ENCODE peak calls at places on chromosome 3, in eight cellular contexts. One of them, this sample, is unnamed.
A peak's percentile ranks its signal among the peaks of the same experiment; 100 is the strongest.

GRCh38 chr3:186519021-186519658 is 25.0 kb downstream of the CRYGS start:
- DNase-seq in GM12878: peak; percentile 81
- DNase-seq in stomach: no peak
- DNase-seq in transverse colon: no peak
- DNase-seq in suprapubic skin: no peak
- DNase-seq in K562: no peak
- DNase-seq in breast epithelium: no peak
- DNase-seq in vagina: no peak
- DNase-seq in this sample: no peak

GRCh38 chr3:16182183-16182582 is 7.7 kb downstream of the GALNT15 start:
- DNase-seq in GM12878: no peak
- DNase-seq in stomach: no peak
- DNase-seq in K562: no peak
- DNase-seq in vagina: no peak
- DNase-seq in transverse colon: no peak
- DNase-seq in suprapubic skin: no peak
- DNase-seq in breast epithelium: no peak
- DNase-seq in this sample: no peak

GRCh38 chr3:12503126-12503952 is 19.1 kb downstream of the TSEN2 start:
- DNase-seq in vagina: no peak
- DNase-seq in breast epithelium: no peak
- DNase-seq in GM12878: no peak
- DNase-seq in suprapubic skin: no peak
- DNase-seq in stomach: no peak
- DNase-seq in transverse colon: no peak
- DNase-seq in K562: no peak
- DNase-seq in this sample: peak; percentile 22

GRCh38 chr3:171328419-171329082 is 131.7 kb downstream of the TNIK start:
- DNase-seq in transverse colon: peak; percentile 62
- DNase-seq in stomach: peak; percentile 48
- DNase-seq in K562: peak; percentile 35
- DNase-seq in vagina: no peak
- DNase-seq in breast epithelium: peak; percentile 25
- DNase-seq in suprapubic skin: no peak
- DNase-seq in GM12878: no peak
- DNase-seq in this sample: no peak

GRCh38 chr3:190301591-190301990 is 20.7 kb downstream of the CLDN1 start:
- DNase-seq in vagina: no peak
- DNase-seq in K562: no peak
- DNase-seq in breast epithelium: no peak
- DNase-seq in suprapubic skin: no peak
- DNase-seq in stomach: no peak
- DNase-seq in GM12878: no peak
- DNase-seq in transverse colon: no peak
- DNase-seq in this sample: no peak

GRCh38 chr3:30747771-30748281 is 141.4 kb downstream of the TGFBR2 start:
- DNase-seq in suprapubic skin: no peak
- DNase-seq in stomach: no peak
- DNase-seq in transverse colon: no peak
- DNase-seq in vagina: no peak
- DNase-seq in breast epithelium: no peak
- DNase-seq in GM12878: no peak
- DNase-seq in K562: no peak
- DNase-seq in this sample: no peak

GRCh38 chr3:40691598-40691905 is 166.8 kb downstream of the ZNF621 start:
- DNase-seq in vagina: no peak
- DNase-seq in K562: no peak
- DNase-seq in transverse colon: no peak
- DNase-seq in stomach: no peak
- DNase-seq in suprapubic skin: no peak
- DNase-seq in GM12878: no peak
- DNase-seq in breast epithelium: peak; percentile 89
- DNase-seq in this sample: no peak

GRCh38 chr3:177679568-177680441 is 482.5 kb upstream of the TBL1XR1 start:
- DNase-seq in GM12878: no peak
- DNase-seq in vagina: no peak
- DNase-seq in K562: peak; percentile 60
- DNase-seq in transverse colon: no peak
- DNase-seq in breast epithelium: no peak
- DNase-seq in suprapubic skin: no peak
- DNase-seq in stomach: no peak
- DNase-seq in this sample: no peak

GRCh38 chr3:115052906-115053305 is 94.2 kb downstream of the ZBTB20 start:
- DNase-seq in transverse colon: no peak
- DNase-seq in stomach: no peak
- DNase-seq in K562: no peak
- DNase-seq in breast epithelium: no peak
- DNase-seq in GM12878: no peak
- DNase-seq in suprapubic skin: no peak
- DNase-seq in vagina: no peak
- DNase-seq in this sample: no peak

GRCh38 chr3:110564674-110565073 is 506.9 kb upstream of the NECTIN3 start:
- DNase-seq in vagina: no peak
- DNase-seq in K562: no peak
- DNase-seq in suprapubic skin: no peak
- DNase-seq in GM12878: no peak
- DNase-seq in transverse colon: no peak
- DNase-seq in stomach: no peak
- DNase-seq in breast epithelium: no peak
- DNase-seq in this sample: no peak

GRCh38 chr3:57130426-57131209 is 34.5 kb downstream of the IL17RD start:
- DNase-seq in vagina: no peak
- DNase-seq in breast epithelium: no peak
- DNase-seq in transverse colon: no peak
- DNase-seq in stomach: no peak
- DNase-seq in K562: no peak
- DNase-seq in GM12878: no peak
- DNase-seq in suprapubic skin: no peak
- DNase-seq in this sample: peak; percentile 58

GRCh38 chr3:142878901-142879300 is 10.0 kb downstream of the PCOLCE2 start:
- DNase-seq in K562: no peak
- DNase-seq in vagina: no peak
- DNase-seq in GM12878: no peak
- DNase-seq in stomach: no peak
- DNase-seq in transverse colon: no peak
- DNase-seq in suprapubic skin: no peak
- DNase-seq in breast epithelium: no peak
- DNase-seq in this sample: no peak

GRCh38 chr3:37703633-37704032 is 158.0 kb upstream of the CTDSPL start:
- DNase-seq in vagina: no peak
- DNase-seq in suprapubic skin: no peak
- DNase-seq in breast epithelium: no peak
- DNase-seq in GM12878: no peak
- DNase-seq in stomach: no peak
- DNase-seq in transverse colon: no peak
- DNase-seq in K562: no peak
- DNase-seq in this sample: peak; percentile 39

GRCh38 chr3:160016972-160017371 is 28.3 kb downstream of the IL12A start:
- DNase-seq in transverse colon: no peak
- DNase-seq in stomach: no peak
- DNase-seq in GM12878: no peak
- DNase-seq in breast epithelium: no peak
- DNase-seq in vagina: no peak
- DNase-seq in K562: no peak
- DNase-seq in suprapubic skin: no peak
- DNase-seq in this sample: no peak

GRCh38 chr3:23368731-23369130 is 165.6 kb downstream of the UBE2E2 start:
- DNase-seq in stomach: no peak
- DNase-seq in transverse colon: no peak
- DNase-seq in K562: no peak
- DNase-seq in breast epithelium: no peak
- DNase-seq in GM12878: no peak
- DNase-seq in suprapubic skin: no peak
- DNase-seq in vagina: no peak
- DNase-seq in this sample: no peak

GRCh38 chr3:13411186-13411860 is 8.8 kb downstream of the NUP210 start:
- DNase-seq in breast epithelium: no peak
- DNase-seq in GM12878: no peak
- DNase-seq in vagina: no peak
- DNase-seq in stomach: no peak
- DNase-seq in K562: no peak
- DNase-seq in transverse colon: no peak
- DNase-seq in suprapubic skin: no peak
- DNase-seq in this sample: no peak

GRCh38 chr3:173538410-173538809 is 140.9 kb downstream of the NLGN1 start:
- DNase-seq in stomach: no peak
- DNase-seq in K562: no peak
- DNase-seq in suprapubic skin: no peak
- DNase-seq in vagina: no peak
- DNase-seq in transverse colon: no peak
- DNase-seq in GM12878: no peak
- DNase-seq in breast epithelium: no peak
- DNase-seq in this sample: no peak

DNA sequence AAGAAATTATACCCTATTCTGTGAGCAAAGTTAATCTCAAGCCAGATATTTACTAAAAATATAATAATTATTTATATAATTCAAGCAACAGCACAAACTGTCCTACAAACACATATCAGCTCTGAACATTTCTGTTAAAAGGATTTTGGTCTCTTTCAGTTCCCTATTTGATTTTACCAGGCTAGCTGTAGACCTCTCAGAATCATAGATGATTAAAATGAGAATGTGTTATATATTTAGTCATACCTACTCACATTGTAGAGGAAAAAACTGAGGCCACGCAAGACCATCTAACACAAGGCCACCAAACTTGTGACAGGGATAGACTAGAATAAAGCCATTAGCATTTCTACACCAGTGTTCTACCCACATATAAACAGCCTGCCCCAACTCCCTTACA is 28.5 kb downstream of the ACKR4 start:
- DNase-seq in stomach: no peak
- DNase-seq in GM12878: no peak
- DNase-seq in vagina: no peak
- DNase-seq in K562: no peak
- DNase-seq in suprapubic skin: no peak
- DNase-seq in breast epithelium: no peak
- DNase-seq in transverse colon: no peak
- DNase-seq in this sample: no peak
- H3K27ac ChIP-seq in stomach: no peak overlapping the region
- H3K27ac ChIP-seq in GM12878: peak overlapping the region; percentile 25
- H3K27ac ChIP-seq in vagina: no peak overlapping the region
- H3K27ac ChIP-seq in K562: no peak overlapping the region
- H3K27ac ChIP-seq in suprapubic skin: no peak overlapping the region
- H3K27ac ChIP-seq in breast epithelium: no peak overlapping the region
- H3K27ac ChIP-seq in transverse colon: no peak overlapping the region
- H3K27ac ChIP-seq in this sample: no peak overlapping the region

GRCh38 chr3:150469931-150470740 is 62.0 kb downstream of the TSC22D2 start:
- DNase-seq in stomach: no peak
- DNase-seq in transverse colon: peak; percentile 19
- DNase-seq in vagina: no peak
- DNase-seq in K562: no peak
- DNase-seq in suprapubic skin: no peak
- DNase-seq in breast epithelium: peak; percentile 35
- DNase-seq in GM12878: no peak
- DNase-seq in this sample: no peak

GRCh38 chr3:150467381-150467780 is 59.3 kb downstream of the TSC22D2 start:
- DNase-seq in GM12878: no peak
- DNase-seq in stomach: no peak
- DNase-seq in K562: no peak
- DNase-seq in breast epithelium: no peak
- DNase-seq in suprapubic skin: no peak
- DNase-seq in vagina: no peak
- DNase-seq in transverse colon: no peak
- DNase-seq in this sample: no peak

GRCh38 chr3:150464684-150465083 is 56.6 kb downstream of the TSC22D2 start:
- DNase-seq in GM12878: no peak
- DNase-seq in breast epithelium: no peak
- DNase-seq in K562: no peak
- DNase-seq in stomach: no peak
- DNase-seq in vagina: no peak
- DNase-seq in transverse colon: no peak
- DNase-seq in suprapubic skin: no peak
- DNase-seq in this sample: no peak

GRCh38 chr3:150472421-150472820 is 64.3 kb downstream of the TSC22D2 start:
- DNase-seq in suprapubic skin: no peak
- DNase-seq in K562: no peak
- DNase-seq in stomach: no peak
- DNase-seq in vagina: no peak
- DNase-seq in breast epithelium: no peak
- DNase-seq in GM12878: no peak
- DNase-seq in transverse colon: no peak
- DNase-seq in this sample: no peak

GRCh38 chr3:150469031-150469930 is 61.2 kb downstream of the TSC22D2 start:
- DNase-seq in K562: peak; percentile 76
- DNase-seq in breast epithelium: peak; percentile 69
- DNase-seq in transverse colon: peak; percentile 73
- DNase-seq in stomach: no peak
- DNase-seq in vagina: peak; percentile 90
- DNase-seq in suprapubic skin: peak; percentile 68
- DNase-seq in GM12878: no peak
- DNase-seq in this sample: no peak
- TF ChIP-seq POLR2A in K562: peak; percentile 64
- TF ChIP-seq POLR2A in breast epithelium: no peak
- TF ChIP-seq POLR2A in transverse colon: peak; percentile 88
- TF ChIP-seq POLR2A in stomach: no peak
- TF ChIP-seq POLR2A in vagina: no peak
- TF ChIP-seq POLR2A in suprapubic skin: no peak
- TF ChIP-seq POLR2A in GM12878: no peak
- TF ChIP-seq POLR2A in this sample: no peak

DNA sequence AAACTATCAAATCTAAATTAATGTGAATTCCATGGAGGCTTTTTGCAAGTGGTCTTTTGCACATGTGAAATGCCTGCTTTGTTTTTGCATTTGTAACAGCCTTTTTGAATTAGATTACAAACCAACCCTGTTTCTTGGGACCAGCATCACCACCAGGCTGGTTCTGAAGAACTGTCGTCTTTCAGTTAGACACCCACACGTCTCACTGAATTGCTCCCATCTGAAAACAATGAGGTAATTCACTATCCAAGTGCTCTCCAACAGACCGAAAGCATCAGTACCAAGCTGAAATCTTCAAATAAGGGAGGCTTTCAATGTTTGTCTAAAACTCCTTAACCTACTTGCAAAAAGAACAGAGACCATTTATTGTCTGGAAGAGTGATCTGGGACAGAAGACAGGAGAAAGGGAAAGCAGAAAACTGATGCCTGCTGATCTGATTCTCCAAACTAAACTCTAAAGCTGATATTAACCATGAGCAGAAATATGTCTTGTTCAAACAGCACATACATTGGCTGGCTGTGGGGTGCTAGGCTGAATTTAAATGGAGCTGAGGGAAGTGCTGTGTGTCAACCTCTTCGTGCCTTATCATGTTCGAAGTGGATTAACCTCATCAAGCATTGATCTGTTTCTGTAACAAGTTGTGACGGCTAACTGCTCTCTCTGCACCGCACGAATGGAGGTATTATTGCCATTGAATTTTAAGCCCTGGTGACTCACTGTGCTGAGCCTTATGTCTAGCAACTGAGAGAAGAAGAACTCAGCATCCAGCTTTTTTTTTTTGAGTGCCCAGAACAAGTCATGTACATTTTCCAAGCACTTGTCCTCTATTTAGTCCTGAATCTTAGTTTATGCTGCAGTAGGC is 213.7 kb upstream of the P2RY1 start:
- DNase-seq in transverse colon: no peak
- DNase-seq in vagina: no peak
- DNase-seq in K562: no peak
- DNase-seq in suprapubic skin: no peak
- DNase-seq in GM12878: no peak
- DNase-seq in breast epithelium: no peak
- DNase-seq in stomach: no peak
- DNase-seq in this sample: no peak
- TF ChIP-seq POLR2AphosphoS5 in transverse colon: no peak
- TF ChIP-seq POLR2AphosphoS5 in vagina: peak; percentile 59
- TF ChIP-seq POLR2AphosphoS5 in K562: no peak
- TF ChIP-seq POLR2AphosphoS5 in suprapubic skin: no peak
- TF ChIP-seq POLR2AphosphoS5 in GM12878: no peak
- TF ChIP-seq POLR2AphosphoS5 in breast epithelium: no peak
- TF ChIP-seq POLR2AphosphoS5 in stomach: no peak
- TF ChIP-seq POLR2AphosphoS5 in this sample: no peak

GRCh38 chr3:4416427-4416826 is 50.6 kb downstream of the SUMF1 start:
- DNase-seq in suprapubic skin: no peak
- DNase-seq in transverse colon: no peak
- DNase-seq in stomach: no peak
- DNase-seq in vagina: no peak
- DNase-seq in breast epithelium: no peak
- DNase-seq in K562: no peak
- DNase-seq in GM12878: no peak
- DNase-seq in this sample: no peak
- H3K27ac ChIP-seq in suprapubic skin: peak overlapping the region; percentile 20
- H3K27ac ChIP-seq in transverse colon: no peak overlapping the region
- H3K27ac ChIP-seq in stomach: no peak overlapping the region
- H3K27ac ChIP-seq in vagina: no peak overlapping the region
- H3K27ac ChIP-seq in breast epithelium: no peak overlapping the region
- H3K27ac ChIP-seq in K562: no peak overlapping the region
- H3K27ac ChIP-seq in GM12878: no peak overlapping the region
- H3K27ac ChIP-seq in this sample: no peak overlapping the region

This sample was measured in upper lobe of left lung.